ENCODE peak calls at places on chromosomes 2 and 18, in four cellular contexts. L is left lung, I is upper lobe of right lung, N is ovary. S is an unnamed sample. For H3K9me3, the result is how much of the 10 kb centered on the place peaks cover.

GRCh38 chr2:184371641-184372040 is 226.7 kb upstream of the ZNF804A start:
- DNase-seq in L (no peak), I (no peak), N (no peak), S (no peak)

GRCh38 chr2:210072922-210073509 is 70.6 kb downstream of the RPE start:
- DNase-seq in L (no peak), I (no peak), N (no peak), S (no peak)

GRCh38 chr2:8837795-8838140 is 355 bp upstream of the KIDINS220 start:
- DNase-seq in L (no peak), I (no peak), N (no peak), S (no peak)

GRCh38 chr18:57749604-57749970 is 53.5 kb downstream of the ATP8B1 start:
- DNase-seq in L (no peak), I (no peak), N (no peak), S (no peak)

GRCh38 chr2:225091336-225091735 is 49.1 kb upstream of the DOCK10 start:
- DNase-seq in L (no peak), I (no peak), N (no peak), S (no peak)

GRCh38 chr2:19038096-19039015 is 320.1 kb downstream of the OSR1 start:
- DNase-seq in L (no peak), I (no peak), N (no peak), S (no peak)

GRCh38 chr2:213678437-213679218 is 394.4 kb downstream of the SPAG16 start:
- DNase-seq in L (no peak), I (no peak), N (no peak), S (no peak)

GRCh38 chr2:20915271-20915670 is 92.4 kb upstream of the LDAH start:
- DNase-seq in L (no peak), I (no peak), N (no peak), S (no peak)

GRCh38 chr2:151630372-151630771 is 103.9 kb downstream of the NEB start:
- DNase-seq in L (no peak), I (no peak), N (no peak), S (no peak)

GRCh38 chr2:205060269-205060668 is 515.0 kb downstream of the PARD3B start:
- DNase-seq in L (no peak), I (no peak), N (no peak), S (no peak)

GRCh38 chr18:5425721-5426120 is 118.1 kb downstream of the EPB41L3 start:
- DNase-seq in L (no peak), I (no peak), N (no peak), S (no peak)

GRCh38 chr2:136376798-136377211 is 258.9 kb upstream of the CXCR4 start:
- DNase-seq in L (no peak), I (no peak), N (no peak), S (no peak)

GRCh38 chr2:61910603-61911002 is 5.1 kb downstream of the COMMD1 start:
- DNase-seq in L (no peak), I (no peak), N (no peak), S (no peak)

GRCh38 chr18:12307251-12307736 is 747 bp upstream of the TUBB6 start:
- DNase-seq in L (peak), I (no peak), N (peak), S (peak)

GRCh38 chr2:216210711-216211131 is 101.6 kb downstream of the XRCC5 start:
- DNase-seq in L (no peak), I (no peak), N (no peak), S (no peak)

GRCh38 chr18:37471619-37472018 is 94.0 kb downstream of the CELF4 start:
- DNase-seq in L (no peak), I (no peak), N (no peak), S (no peak)

GRCh38 chr2:23320058-23320457 is 64.9 kb upstream of the KLHL29 start:
- DNase-seq in L (no peak), I (no peak), N (no peak), S (no peak)

GRCh38 chr2:149741646-149742045 is 154.1 kb upstream of the MMADHC start:
- DNase-seq in L (no peak), I (no peak), N (no peak), S (no peak)

GRCh38 chr2:195320416-195320973 is 336.5 kb upstream of the SLC39A10 start:
- DNase-seq in L (no peak), I (no peak), N (no peak), S (no peak)

GRCh38 chr2:109689182-109689935 is 75.2 kb downstream of the SOWAHC start:
- DNase-seq in L (no peak), I (peak), N (no peak), S (no peak)

GRCh38 chr18:36130039-36130831 is 536 bp downstream of the ELP2 start:
- DNase-seq in L (no peak), I (no peak), N (no peak), S (no peak)

GRCh38 chr18:8381801-8382459 is 227.3 kb upstream of the RAB12 start:
- DNase-seq in L (no peak), I (no peak), N (no peak), S (peak)

GRCh38 chr2:8989536-8990079 is 13.9 kb downstream of the MBOAT2 start:
- DNase-seq in L (no peak), I (no peak), N (no peak), S (no peak)

GRCh38 chr18:7840445-7840844 is 273.3 kb downstream of the PTPRM start:
- DNase-seq in L (no peak), I (no peak), N (no peak), S (no peak)

GRCh38 chr2:109407401-109408335 is 206.1 kb downstream of the SEPTIN10 start:
- DNase-seq in L (no peak), I (no peak), N (no peak), S (no peak)

GRCh38 chr2:55843096-55843991 is 80.2 kb downstream of the EFEMP1 start:
- DNase-seq in L (peak), I (no peak), N (no peak), S (no peak)

GRCh38 chr18:54689319-54689718 is 98.3 kb downstream of the DYNAP start:
- DNase-seq in L (no peak), I (no peak), N (no peak), S (no peak)

GRCh38 chr2:30655660-30656059 is 151.6 kb downstream of the CAPN13 start:
- DNase-seq in L (no peak), I (no peak), N (no peak), S (no peak)

GRCh38 chr2:24613154-24613814 is 122.2 kb downstream of the NCOA1 start:
- DNase-seq in L (no peak), I (no peak), N (no peak), S (no peak)

GRCh38 chr2:95231723-95232122 is 24.4 kb downstream of the ZNF892 start:
- DNase-seq in L (peak), I (peak), N (no peak), S (no peak)

GRCh38 chr2:158482594-158482993 is 25.8 kb downstream of the PKP4 start:
- DNase-seq in L (no peak), I (no peak), N (no peak), S (no peak)

GRCh38 chr2:235614900-235615712 is 121.3 kb downstream of the AGAP1 start:
- DNase-seq in L (no peak), I (no peak), N (no peak), S (no peak)

GRCh38 chr2:108377411-108377810 is 343 bp upstream of the SULT1C4 start:
- DNase-seq in L (no peak), I (no peak), N (no peak), S (no peak)

GRCh38 chr18:67730884-67731283 is 214.4 kb upstream of the DSEL start:
- DNase-seq in L (no peak), I (no peak), N (no peak), S (no peak)

GRCh38 chr2:196442211-196442610 is 197.3 kb upstream of the CCDC150 start:
- DNase-seq in L (no peak), I (no peak), N (no peak), S (no peak)

GRCh38 chr2:240902615-240903041 is 3.5 kb upstream of the CROCC2 start:
- DNase-seq in L (no peak), I (no peak), N (no peak), S (no peak)
- H3K4me3 ChIP-seq in L (no peak), I (no peak), N (no peak), S (no peak)

GRCh38 chr2:43143756-43144155 is 82.7 kb downstream of the ZFP36L2 start:
- DNase-seq in L (no peak), I (no peak), N (no peak), S (no peak)
- TF ChIP-seq CTCF in L (no peak), I (no peak), N (no peak), S (no peak)

DNA sequence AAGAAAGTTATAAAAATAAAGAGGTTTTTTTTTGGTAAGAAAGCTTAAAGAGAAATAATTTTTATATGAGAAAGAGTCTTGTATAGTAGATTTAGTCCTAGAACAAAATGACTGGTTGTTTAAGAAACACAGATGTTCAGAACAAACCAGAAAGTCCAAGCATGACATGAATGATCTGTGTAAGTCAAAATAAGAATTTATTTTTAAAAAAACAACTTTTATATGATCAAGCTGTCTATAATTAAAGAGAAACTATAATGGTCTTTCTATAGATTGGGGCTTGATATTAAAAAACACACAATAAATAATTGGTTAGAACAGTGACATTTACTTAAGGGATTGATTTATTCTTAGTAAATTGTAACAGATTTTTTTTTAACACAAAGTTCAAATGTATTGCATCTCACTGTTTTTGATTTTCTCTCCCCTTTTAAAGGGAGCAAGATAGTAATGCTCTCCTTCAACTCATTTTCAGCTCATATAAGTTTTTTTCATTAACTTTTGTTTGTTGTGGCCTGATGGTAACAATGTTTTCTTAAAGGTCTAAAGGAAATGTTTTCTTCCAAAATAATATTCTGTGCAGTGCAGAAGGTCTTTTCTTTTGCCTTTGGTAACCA is 1256.8 kb downstream of the LRP1B start:
- DNase-seq in L (no peak), I (no peak), N (no peak), S (no peak)
- H3K9me3 ChIP-seq in L (under half), I (under half), N (under half), S (under half)

GRCh38 chr2:240250985-240251847 is 110.8 kb upstream of the OTOS start:
- DNase-seq in L (peak), I (peak), N (peak), S (peak)
- H3K4me3 ChIP-seq in L (no peak), I (peak), N (peak), S (no peak)

DNA sequence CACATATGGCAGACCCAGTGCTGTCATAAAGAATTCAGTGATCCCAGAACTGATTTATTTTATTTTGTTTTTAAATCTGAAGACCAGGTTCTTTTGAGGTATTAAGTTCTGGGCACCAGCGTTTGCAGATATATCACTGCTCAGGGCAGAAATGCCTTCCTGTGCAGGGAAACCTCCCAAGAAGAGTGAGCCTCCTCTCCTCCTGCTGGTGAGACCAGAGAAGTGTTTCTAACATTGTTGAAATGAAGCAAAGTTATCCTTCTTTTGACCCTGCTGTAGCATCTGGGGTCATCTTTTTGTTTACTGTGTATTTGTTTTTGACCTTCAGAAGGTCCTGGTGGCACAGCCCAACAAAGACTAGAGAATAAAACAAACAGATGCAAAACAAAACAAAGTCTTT is 94.0 kb downstream of the AQP4 start:
- DNase-seq in L (no peak), I (no peak), N (no peak), S (no peak)
- TF ChIP-seq CTCF in L (peak), I (peak), N (no peak), S (no peak)

GRCh38 chr2:160091381-160091780 is 29.0 kb upstream of the PLA2R1 start:
- DNase-seq in L (no peak), I (no peak), N (no peak), S (no peak)

GRCh38 chr2:160085662-160086061 is 23.2 kb upstream of the PLA2R1 start:
- DNase-seq in L (no peak), I (no peak), N (no peak), S (no peak)

GRCh38 chr2:160092445-160092844 is 30.0 kb upstream of the PLA2R1 start:
- DNase-seq in L (no peak), I (no peak), N (no peak), S (no peak)

DNA sequence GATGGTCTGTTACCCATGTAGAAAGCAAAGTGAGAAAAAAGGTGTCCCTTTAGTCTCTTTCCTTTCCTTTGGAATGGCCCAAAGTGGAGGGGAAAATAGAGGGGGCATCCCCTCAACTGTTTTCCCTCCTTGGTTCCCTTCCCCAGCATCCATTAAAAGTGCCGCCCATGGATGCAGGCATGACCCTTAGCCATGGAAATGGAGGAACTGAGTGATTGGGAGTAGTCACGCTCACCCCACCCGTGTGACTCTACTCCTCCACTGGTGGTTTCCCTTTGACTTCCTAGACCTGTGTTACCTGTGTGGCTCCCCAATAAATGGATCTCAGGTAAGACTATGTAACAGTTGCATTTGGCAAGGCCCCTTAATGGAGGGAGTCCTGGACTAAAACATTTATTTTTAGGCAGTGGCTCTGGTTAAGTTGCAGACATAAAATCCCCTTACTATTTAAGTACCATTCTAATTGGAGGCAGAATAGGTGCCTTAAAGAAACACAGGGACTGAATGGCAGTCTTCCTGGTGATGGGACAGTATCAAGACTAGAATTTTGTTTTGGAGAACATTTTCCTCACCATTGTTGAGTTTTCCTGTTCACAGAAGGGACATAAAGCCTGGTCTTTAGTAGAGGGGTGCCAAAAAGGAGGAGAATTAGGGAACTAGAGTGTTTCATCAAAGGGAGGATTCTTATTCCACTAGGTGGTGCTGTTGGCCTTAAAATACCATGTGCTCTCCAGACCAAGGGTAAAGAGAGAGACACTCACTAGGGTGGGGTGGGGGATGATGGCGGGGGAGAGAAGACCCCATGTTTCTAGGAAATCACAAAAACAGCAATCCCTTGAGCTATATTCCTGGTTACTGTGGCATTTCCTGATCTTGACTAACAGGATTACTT is 25.7 kb upstream of the PLA2R1 start:
- DNase-seq in L (no peak), I (no peak), N (no peak), S (no peak)
- H3K9me3 ChIP-seq in L (half or more), I (under half), N (under half), S (half or more)

DNA sequence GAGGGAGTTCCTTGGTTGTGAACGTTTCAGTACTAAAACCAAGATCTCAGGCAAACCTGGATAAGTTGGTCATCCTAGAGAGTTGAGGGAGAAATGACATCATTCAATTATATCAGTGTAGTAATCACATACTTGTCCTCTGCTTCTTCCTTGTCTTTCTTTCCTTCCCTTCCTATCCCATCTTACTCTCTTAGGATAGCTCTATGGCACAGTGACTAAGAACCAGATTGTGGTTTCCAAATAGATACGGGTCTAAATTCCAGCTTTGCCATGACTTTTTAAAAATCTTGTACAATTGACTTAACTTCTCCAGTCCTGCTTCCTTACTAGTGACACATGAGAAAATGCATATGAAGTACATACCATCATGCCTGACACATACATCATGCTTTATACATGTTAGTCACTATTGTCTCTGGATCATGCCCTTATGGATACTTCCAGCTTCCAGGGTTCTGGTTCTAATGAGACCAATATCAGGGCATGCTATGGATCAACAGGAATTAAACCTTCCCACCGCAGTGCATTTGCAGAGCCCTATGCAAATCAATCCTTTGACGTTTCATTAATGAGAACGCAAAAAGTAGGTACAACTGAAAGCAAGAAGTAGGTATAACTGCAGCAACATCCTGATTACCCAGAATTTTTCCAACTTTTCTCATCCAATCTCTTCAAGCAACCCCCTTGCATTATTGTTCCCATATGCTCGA is 168.0 kb upstream of the KLF7 start:
- DNase-seq in L (no peak), I (no peak), N (no peak), S (no peak)
- H3K4me3 ChIP-seq in L (no peak), I (peak), N (no peak), S (peak)

S was measured in ascending aorta.